ENCODE peak calls at places on chromosomes 11 and 22, in six cellular contexts. One of them, this sample, is unnamed.

GRCh38 chr11:78941226-78941851 is 366.7 kb upstream of the NARS2 start:
- DNase-seq in upper lobe of right lung: peak; percentile 64
- DNase-seq in stomach: no peak
- DNase-seq in epithelial cell of proximal tubule: no peak
- DNase-seq in choroid plexus epithelial cell: no peak
- DNase-seq in fibroblast of lung: no peak
- DNase-seq in this sample: no peak

GRCh38 chr11:36463781-36464180 is 46.3 kb downstream of the TRAF6 start:
- DNase-seq in fibroblast of lung: peak; percentile 29
- DNase-seq in upper lobe of right lung: no peak
- DNase-seq in stomach: no peak
- DNase-seq in choroid plexus epithelial cell: peak; percentile 41
- DNase-seq in epithelial cell of proximal tubule: no peak
- DNase-seq in this sample: peak; percentile 21

GRCh38 chr11:17540807-17541206 is 3.4 kb downstream of the USH1C start:
- DNase-seq in fibroblast of lung: no peak
- DNase-seq in upper lobe of right lung: no peak
- DNase-seq in epithelial cell of proximal tubule: no peak
- DNase-seq in choroid plexus epithelial cell: no peak
- DNase-seq in stomach: no peak
- DNase-seq in this sample: no peak

GRCh38 chr11:36409152-36409713 is 100.8 kb downstream of the TRAF6 start:
- DNase-seq in choroid plexus epithelial cell: peak; percentile 91
- DNase-seq in fibroblast of lung: no peak
- DNase-seq in epithelial cell of proximal tubule: no peak
- DNase-seq in stomach: no peak
- DNase-seq in upper lobe of right lung: no peak
- DNase-seq in this sample: peak; percentile 84

GRCh38 chr22:30781271-30781875 is 86.7 kb downstream of the OSBP2 start:
- DNase-seq in fibroblast of lung: no peak
- DNase-seq in epithelial cell of proximal tubule: no peak
- DNase-seq in choroid plexus epithelial cell: no peak
- DNase-seq in stomach: no peak
- DNase-seq in upper lobe of right lung: no peak
- DNase-seq in this sample: no peak

GRCh38 chr11:15159085-15159484 is 44.4 kb downstream of the INSC start:
- DNase-seq in stomach: no peak
- DNase-seq in choroid plexus epithelial cell: peak; percentile 70
- DNase-seq in fibroblast of lung: peak; percentile 54
- DNase-seq in upper lobe of right lung: no peak
- DNase-seq in epithelial cell of proximal tubule: no peak
- DNase-seq in this sample: peak; percentile 51

GRCh38 chr11:9943346-9944110 is 279.7 kb downstream of the SWAP70 start:
- DNase-seq in fibroblast of lung: peak; percentile 98
- DNase-seq in choroid plexus epithelial cell: peak; percentile 98
- DNase-seq in epithelial cell of proximal tubule: peak; percentile 15
- DNase-seq in upper lobe of right lung: no peak
- DNase-seq in stomach: no peak
- DNase-seq in this sample: peak; percentile 96

GRCh38 chr11:125470355-125470754 is 25.7 kb downstream of the FEZ1 start:
- DNase-seq in choroid plexus epithelial cell: no peak
- DNase-seq in stomach: no peak
- DNase-seq in upper lobe of right lung: no peak
- DNase-seq in epithelial cell of proximal tubule: no peak
- DNase-seq in fibroblast of lung: no peak
- DNase-seq in this sample: no peak

GRCh38 chr11:32396331-32396730 is 39.0 kb downstream of the WT1 start:
- DNase-seq in epithelial cell of proximal tubule: no peak
- DNase-seq in choroid plexus epithelial cell: no peak
- DNase-seq in stomach: no peak
- DNase-seq in upper lobe of right lung: no peak
- DNase-seq in fibroblast of lung: no peak
- DNase-seq in this sample: no peak

GRCh38 chr11:69380921-69381581 is 87.1 kb downstream of the MYEOV start:
- DNase-seq in epithelial cell of proximal tubule: no peak
- DNase-seq in stomach: peak; percentile 24
- DNase-seq in fibroblast of lung: no peak
- DNase-seq in upper lobe of right lung: peak; percentile 58
- DNase-seq in choroid plexus epithelial cell: no peak
- DNase-seq in this sample: no peak

GRCh38 chr11:129320485-129320884 is 55.2 kb upstream of the BARX2 start:
- DNase-seq in fibroblast of lung: no peak
- DNase-seq in epithelial cell of proximal tubule: no peak
- DNase-seq in choroid plexus epithelial cell: no peak
- DNase-seq in upper lobe of right lung: no peak
- DNase-seq in stomach: no peak
- DNase-seq in this sample: no peak

GRCh38 chr11:115670538-115671200 is 166.5 kb upstream of the CADM1 start:
- DNase-seq in stomach: no peak
- DNase-seq in upper lobe of right lung: no peak
- DNase-seq in epithelial cell of proximal tubule: no peak
- DNase-seq in choroid plexus epithelial cell: no peak
- DNase-seq in fibroblast of lung: no peak
- DNase-seq in this sample: no peak

GRCh38 chr11:19679952-19680823 is 32.4 kb upstream of the NAV2 start:
- DNase-seq in stomach: peak; percentile 68
- DNase-seq in upper lobe of right lung: peak; percentile 89
- DNase-seq in choroid plexus epithelial cell: peak; percentile 94
- DNase-seq in epithelial cell of proximal tubule: peak; percentile 87
- DNase-seq in fibroblast of lung: peak; percentile 99
- DNase-seq in this sample: peak; percentile 97

GRCh38 chr11:6733326-6734030 is 38.3 kb downstream of the OR2AG2 start:
- DNase-seq in stomach: no peak
- DNase-seq in epithelial cell of proximal tubule: no peak
- DNase-seq in choroid plexus epithelial cell: no peak
- DNase-seq in fibroblast of lung: no peak
- DNase-seq in upper lobe of right lung: no peak
- DNase-seq in this sample: no peak

GRCh38 chr11:86523738-86524602 is 148.4 kb downstream of the ME3 start:
- DNase-seq in stomach: peak; percentile 39
- DNase-seq in epithelial cell of proximal tubule: peak; percentile 87
- DNase-seq in upper lobe of right lung: no peak
- DNase-seq in fibroblast of lung: peak; percentile 84
- DNase-seq in choroid plexus epithelial cell: peak; percentile 96
- DNase-seq in this sample: peak; percentile 93

GRCh38 chr11:9895016-9895415 is 231.1 kb downstream of the SWAP70 start:
- DNase-seq in epithelial cell of proximal tubule: no peak
- DNase-seq in stomach: no peak
- DNase-seq in upper lobe of right lung: no peak
- DNase-seq in fibroblast of lung: no peak
- DNase-seq in choroid plexus epithelial cell: peak; percentile 43
- DNase-seq in this sample: no peak

GRCh38 chr22:50683086-50683993 is 10.7 kb downstream of the SHANK3 start:
- DNase-seq in fibroblast of lung: no peak
- DNase-seq in upper lobe of right lung: no peak
- DNase-seq in epithelial cell of proximal tubule: no peak
- DNase-seq in stomach: peak; percentile 16
- DNase-seq in choroid plexus epithelial cell: no peak
- DNase-seq in this sample: no peak

GRCh38 chr11:335779-336665 is 15.4 kb upstream of the IFITM3 start:
- DNase-seq in stomach: no peak
- DNase-seq in epithelial cell of proximal tubule: no peak
- DNase-seq in fibroblast of lung: no peak
- DNase-seq in upper lobe of right lung: no peak
- DNase-seq in choroid plexus epithelial cell: peak; percentile 77
- DNase-seq in this sample: peak; percentile 65

GRCh38 chr11:97332271-97332670 is 942.5 kb downstream of the JRKL start:
- DNase-seq in fibroblast of lung: no peak
- DNase-seq in upper lobe of right lung: no peak
- DNase-seq in stomach: no peak
- DNase-seq in epithelial cell of proximal tubule: no peak
- DNase-seq in choroid plexus epithelial cell: no peak
- DNase-seq in this sample: no peak

GRCh38 chr22:49960967-49961600 is 512 bp downstream of the PIM3 start:
- DNase-seq in choroid plexus epithelial cell: peak; percentile 59
- DNase-seq in upper lobe of right lung: peak; percentile 81
- DNase-seq in stomach: peak; percentile 44
- DNase-seq in fibroblast of lung: no peak
- DNase-seq in epithelial cell of proximal tubule: no peak
- DNase-seq in this sample: peak; percentile 49

DNA sequence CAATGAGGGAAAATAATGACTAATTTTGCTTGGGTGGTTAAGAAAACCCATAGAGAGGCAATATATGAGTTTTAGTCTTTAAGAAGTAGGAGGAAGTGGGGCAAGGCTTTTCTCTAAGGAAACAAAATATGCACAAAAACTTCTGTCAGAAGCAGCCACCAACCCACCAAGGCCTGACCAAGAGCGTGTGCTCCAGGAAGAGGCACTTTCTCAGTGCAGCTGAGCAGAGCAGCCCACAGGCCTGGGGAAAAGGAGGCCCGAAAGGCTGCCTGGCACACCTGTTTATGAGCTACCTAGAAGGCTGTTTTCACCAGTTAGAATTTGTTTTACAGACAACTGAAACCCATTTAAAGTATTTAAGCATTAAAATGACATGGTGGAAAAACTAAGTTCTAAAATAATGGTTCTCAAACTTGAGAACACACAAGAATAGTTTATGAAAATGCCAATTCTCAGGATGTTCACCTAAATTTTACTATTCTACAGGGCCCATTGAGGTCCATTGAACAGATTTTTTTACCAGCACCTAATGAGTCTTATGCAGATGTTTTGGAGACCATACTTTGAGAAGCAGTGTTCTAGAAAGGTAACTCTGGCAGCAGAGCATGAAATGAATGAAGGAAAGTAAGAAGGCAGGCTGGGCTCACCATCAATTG is 160.5 kb upstream of the DDI1 start:
- DNase-seq in stomach: no peak
- DNase-seq in epithelial cell of proximal tubule: no peak
- DNase-seq in upper lobe of right lung: no peak
- DNase-seq in choroid plexus epithelial cell: no peak
- DNase-seq in fibroblast of lung: no peak
- DNase-seq in this sample: no peak
- TF ChIP-seq CTCF in stomach: no peak
- TF ChIP-seq CTCF in epithelial cell of proximal tubule: no peak
- TF ChIP-seq CTCF in upper lobe of right lung: no peak
- TF ChIP-seq CTCF in choroid plexus epithelial cell: no peak
- TF ChIP-seq CTCF in fibroblast of lung: no peak
- TF ChIP-seq CTCF in this sample: no peak

DNA sequence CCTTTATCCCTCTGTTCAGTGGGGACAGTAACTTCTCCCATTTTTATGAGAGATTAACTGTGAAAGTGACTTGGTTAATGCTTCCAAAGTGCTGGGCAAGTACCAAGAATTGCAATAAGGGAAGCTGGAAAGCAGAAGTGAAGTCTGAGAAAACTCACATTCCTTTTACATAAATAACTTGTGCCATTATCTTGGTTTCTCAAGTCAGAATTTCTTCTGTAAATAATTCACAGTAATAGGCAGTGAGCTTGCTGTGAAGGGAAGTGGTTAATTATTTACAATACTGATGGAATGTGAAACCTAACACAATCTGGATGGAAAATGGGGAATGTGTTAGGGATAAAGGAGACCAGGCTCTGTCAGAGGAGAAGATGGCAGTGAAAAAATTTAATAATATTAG is 251.7 kb upstream of the ISX start:
- DNase-seq in stomach: no peak
- DNase-seq in epithelial cell of proximal tubule: peak; percentile 68
- DNase-seq in choroid plexus epithelial cell: no peak
- DNase-seq in upper lobe of right lung: no peak
- DNase-seq in fibroblast of lung: no peak
- DNase-seq in this sample: no peak
- TF ChIP-seq CTCF in stomach: no peak
- TF ChIP-seq CTCF in epithelial cell of proximal tubule: no peak
- TF ChIP-seq CTCF in choroid plexus epithelial cell: no peak
- TF ChIP-seq CTCF in upper lobe of right lung: no peak
- TF ChIP-seq CTCF in fibroblast of lung: no peak
- TF ChIP-seq CTCF in this sample: no peak

GRCh38 chr11:59918987-59919589 is 19.1 kb upstream of the OOSP1 start:
- DNase-seq in upper lobe of right lung: no peak
- DNase-seq in epithelial cell of proximal tubule: no peak
- DNase-seq in fibroblast of lung: no peak
- DNase-seq in stomach: peak; percentile 58
- DNase-seq in choroid plexus epithelial cell: peak; percentile 65
- DNase-seq in this sample: peak; percentile 75
- TF ChIP-seq CTCF in upper lobe of right lung: peak; percentile 37
- TF ChIP-seq CTCF in epithelial cell of proximal tubule: peak; percentile 77
- TF ChIP-seq CTCF in fibroblast of lung: peak; percentile 28
- TF ChIP-seq CTCF in stomach: no peak
- TF ChIP-seq CTCF in choroid plexus epithelial cell: peak; percentile 65
- TF ChIP-seq CTCF in this sample: peak; percentile 59

GRCh38 chr11:94302806-94303205 is 1.6 kb upstream of the IZUMO1R start:
- DNase-seq in stomach: no peak
- DNase-seq in epithelial cell of proximal tubule: no peak
- DNase-seq in upper lobe of right lung: no peak
- DNase-seq in choroid plexus epithelial cell: no peak
- DNase-seq in fibroblast of lung: no peak
- DNase-seq in this sample: no peak

GRCh38 chr11:94295534-94295933 is 8.8 kb upstream of the IZUMO1R start:
- DNase-seq in upper lobe of right lung: no peak
- DNase-seq in epithelial cell of proximal tubule: no peak
- DNase-seq in stomach: no peak
- DNase-seq in choroid plexus epithelial cell: no peak
- DNase-seq in fibroblast of lung: no peak
- DNase-seq in this sample: no peak

GRCh38 chr11:94303884-94304459 is 408 bp upstream of the IZUMO1R start:
- DNase-seq in upper lobe of right lung: no peak
- DNase-seq in choroid plexus epithelial cell: no peak
- DNase-seq in fibroblast of lung: no peak
- DNase-seq in stomach: no peak
- DNase-seq in epithelial cell of proximal tubule: no peak
- DNase-seq in this sample: no peak

DNA sequence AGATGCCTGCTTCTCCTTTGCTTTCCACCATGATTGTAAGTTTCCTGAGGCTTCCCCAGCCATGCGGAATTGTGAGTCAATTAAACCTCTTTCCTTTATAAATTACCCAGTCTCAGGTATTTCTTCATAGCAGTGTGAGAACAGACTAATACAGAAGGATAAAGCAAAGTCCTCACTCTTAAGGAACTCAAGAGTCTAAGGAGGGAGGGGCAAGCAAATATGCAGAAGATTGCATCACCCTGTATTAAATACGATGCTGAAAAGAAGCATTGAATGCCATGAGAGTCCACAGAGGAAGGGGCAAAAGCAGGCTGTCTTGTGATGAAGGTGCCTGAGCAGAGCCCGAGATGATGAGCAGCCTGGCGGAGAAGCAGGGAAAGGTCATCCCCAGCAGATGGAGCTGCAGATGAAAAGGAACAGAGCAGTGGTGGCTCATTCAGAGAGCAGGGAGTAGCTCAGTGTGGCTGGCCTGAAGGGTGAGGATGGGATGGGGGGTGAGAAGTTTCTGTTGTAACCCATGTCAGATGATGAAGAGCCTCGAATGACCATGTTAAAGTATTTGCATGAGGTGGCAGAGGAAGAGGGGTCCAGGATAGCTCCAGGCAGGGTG is 6.3 kb upstream of the IZUMO1R start:
- DNase-seq in stomach: no peak
- DNase-seq in choroid plexus epithelial cell: no peak
- DNase-seq in upper lobe of right lung: no peak
- DNase-seq in fibroblast of lung: no peak
- DNase-seq in epithelial cell of proximal tubule: no peak
- DNase-seq in this sample: no peak
- TF ChIP-seq CTCF in stomach: no peak
- TF ChIP-seq CTCF in choroid plexus epithelial cell: no peak
- TF ChIP-seq CTCF in upper lobe of right lung: no peak
- TF ChIP-seq CTCF in fibroblast of lung: no peak
- TF ChIP-seq CTCF in epithelial cell of proximal tubule: peak; percentile 10
- TF ChIP-seq CTCF in this sample: no peak